ENCODE peak calls at places on chromosome 21, in four cellular contexts. R is left ventricle myocardium inferior, A is A673, Z is fibroblast of mammary gland. C is an unnamed sample.

GRCh38 chr21:24290151-24290833 is 1317.0 kb downstream of the MRPL39 start:
- DNase-seq in R (no peak), A (no peak), Z (no peak), C (no peak)

GRCh38 chr21:14452031-14452778 is 69.3 kb upstream of the HSPA13 start:
- DNase-seq in R (no peak), A (no peak), Z (no peak), C (peak)

GRCh38 chr21:25506887-25507286 is 100.4 kb downstream of the MRPL39 start:
- DNase-seq in R (no peak), A (no peak), Z (peak), C (peak)

GRCh38 chr21:42581676-42582371 is 68.2 kb downstream of the SLC37A1 start:
- DNase-seq in R (no peak), A (no peak), Z (no peak), C (no peak)

GRCh38 chr21:19648376-19648775 is 1244.8 kb upstream of the TMPRSS15 start:
- DNase-seq in R (no peak), A (no peak), Z (no peak), C (no peak)

GRCh38 chr21:42527489-42528158 is 14.0 kb downstream of the SLC37A1 start:
- DNase-seq in R (no peak), A (no peak), Z (no peak), C (no peak)

GRCh38 chr21:29721964-29722363 is 217.8 kb downstream of the GRIK1 start:
- DNase-seq in R (no peak), A (no peak), Z (no peak), C (no peak)

GRCh38 chr21:35575280-35575915 is 484.9 kb downstream of the SETD4 start:
- DNase-seq in R (no peak), A (no peak), Z (peak), C (peak)

GRCh38 chr21:28126521-28127317 is 866.0 kb downstream of the LTN1 start:
- DNase-seq in R (no peak), A (no peak), Z (no peak), C (peak)

GRCh38 chr21:15029077-15029476 is 35.7 kb downstream of the NRIP1 start:
- DNase-seq in R (no peak), A (no peak), Z (no peak), C (no peak)

GRCh38 chr21:26966978-26967913 is at the start of gene ADAMTS5:
- DNase-seq in R (peak), A (peak), Z (peak), C (peak)

GRCh38 chr21:32597205-32597604 is 11.9 kb upstream of the TCP10L start:
- DNase-seq in R (no peak), A (peak), Z (peak), C (peak)

GRCh38 chr21:14270631-14271030 is 54.7 kb downstream of the RBM11 start:
- DNase-seq in R (no peak), A (no peak), Z (no peak), C (no peak)

GRCh38 chr21:35163381-35163780 is 114.3 kb upstream of the RUNX1 start:
- DNase-seq in R (no peak), A (no peak), Z (peak), C (no peak)

GRCh38 chr21:42833859-42834729 is 45.2 kb downstream of the WDR4 start:
- DNase-seq in R (no peak), A (no peak), Z (no peak), C (no peak)

GRCh38 chr21:33140288-33140687 is 70.3 kb downstream of the OLIG1 start:
- DNase-seq in R (no peak), A (no peak), Z (no peak), C (no peak)

GRCh38 chr21:29053011-29053553 is 20.4 kb downstream of the CCT8 start:
- DNase-seq in R (no peak), A (no peak), Z (no peak), C (no peak)

GRCh38 chr21:39885119-39885848 is 18.0 kb downstream of the PCP4 start:
- DNase-seq in R (peak), A (no peak), Z (no peak), C (no peak)

GRCh38 chr21:22791986-22792560 is 1793.9 kb downstream of the NCAM2 start:
- DNase-seq in R (no peak), A (peak), Z (peak), C (peak)

GRCh38 chr21:18493420-18493819 is 89.8 kb upstream of the TMPRSS15 start:
- DNase-seq in R (no peak), A (peak), Z (peak), C (peak)

GRCh38 chr21:25127811-25128210 is 479.5 kb downstream of the MRPL39 start:
- DNase-seq in R (no peak), A (no peak), Z (no peak), C (no peak)

GRCh38 chr21:32276671-32277070 is 2.2 kb downstream of the MIS18A start:
- DNase-seq in R (no peak), A (no peak), Z (no peak), C (no peak)

GRCh38 chr21:33219300-33219699 is 10.4 kb upstream of the IFNAR2 start:
- DNase-seq in R (no peak), A (no peak), Z (no peak), C (no peak)

GRCh38 chr21:35508389-35508888 is 459.3 kb upstream of the RUNX1 start:
- DNase-seq in R (peak), A (no peak), Z (peak), C (peak)

GRCh38 chr21:17607684-17608083 is 5.0 kb downstream of the BTG3 start:
- DNase-seq in R (no peak), A (no peak), Z (no peak), C (no peak)

GRCh38 chr21:27505516-27505915 is 538.6 kb upstream of the ADAMTS5 start:
- DNase-seq in R (no peak), A (no peak), Z (peak), C (peak)

GRCh38 chr21:43193651-43194302 is 25.0 kb downstream of the CRYAA start:
- DNase-seq in R (peak), A (no peak), Z (peak), C (peak)

GRCh38 chr21:29343517-29343916 is 44.8 kb downstream of the BACH1 start:
- DNase-seq in R (no peak), A (no peak), Z (peak), C (peak)

GRCh38 chr21:35488941-35489340 is 439.8 kb upstream of the RUNX1 start:
- DNase-seq in R (no peak), A (no peak), Z (no peak), C (no peak)

GRCh38 chr21:17911628-17912027 is 92.5 kb upstream of the C21orf91 start:
- DNase-seq in R (no peak), A (no peak), Z (peak), C (peak)

GRCh38 chr21:35367558-35367957 is 318.5 kb upstream of the RUNX1 start:
- DNase-seq in R (no peak), A (no peak), Z (no peak), C (no peak)

GRCh38 chr21:33425825-33426224 is 22.6 kb downstream of the IFNGR2 start:
- DNase-seq in R (no peak), A (no peak), Z (no peak), C (no peak)

GRCh38 chr21:17495680-17496079 is 17.2 kb upstream of the CXADR start:
- DNase-seq in R (no peak), A (no peak), Z (peak), C (peak)

GRCh38 chr21:26587621-26588260 is 14.7 kb upstream of the CYYR1 start:
- DNase-seq in R (no peak), A (peak), Z (peak), C (peak)

GRCh38 chr21:28445081-28445830 is 547.4 kb downstream of the LTN1 start:
- DNase-seq in R (no peak), A (no peak), Z (peak), C (peak)

GRCh38 chr21:32308696-32309095 is 10.0 kb downstream of the MRAP start:
- DNase-seq in R (no peak), A (no peak), Z (no peak), C (no peak)

GRCh38 chr21:24514081-24514733 is 1093.1 kb downstream of the MRPL39 start:
- DNase-seq in R (no peak), A (peak), Z (no peak), C (no peak)

DNA sequence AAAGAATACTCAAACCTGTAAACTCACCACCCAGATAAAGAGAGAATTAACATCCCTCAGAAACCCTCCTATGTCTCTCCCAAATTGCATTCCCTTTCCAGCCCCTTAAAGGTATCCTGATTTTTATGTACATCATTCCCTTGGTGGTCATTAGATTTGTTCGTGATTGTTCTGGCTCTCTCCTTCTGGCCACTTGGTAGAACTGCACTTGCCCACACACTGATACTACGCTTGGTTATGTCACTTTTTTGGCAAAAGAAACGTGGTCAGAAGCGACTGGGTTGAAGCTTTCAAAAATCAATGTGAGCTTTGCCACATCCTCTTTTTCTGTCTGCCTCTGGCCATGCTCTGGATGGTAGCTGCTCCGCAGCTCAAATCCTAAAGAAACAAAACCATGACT is 76.3 kb downstream of the KRTAP19-8 start:
- DNase-seq in R (no peak), A (no peak), Z (no peak), C (no peak)
- TF ChIP-seq CTCF in R (no peak), A (peak), Z (no peak), C (no peak)

GRCh38 chr21:41508415-41509205 is 652 bp upstream of the TMPRSS2 start:
- DNase-seq in R (no peak), A (no peak), Z (no peak), C (no peak)

GRCh38 chr21:41507521-41508414 is at the start of gene TMPRSS2:
- DNase-seq in R (no peak), A (no peak), Z (no peak), C (no peak)

GRCh38 chr21:41506005-41506404 is 2.0 kb downstream of the TMPRSS2 start:
- DNase-seq in R (no peak), A (no peak), Z (no peak), C (no peak)

GRCh38 chr21:41509206-41509496 is 1.2 kb upstream of the TMPRSS2 start:
- DNase-seq in R (no peak), A (no peak), Z (no peak), C (no peak)

GRCh38 chr21:41506526-41507520 is 1.1 kb downstream of the TMPRSS2 start:
- DNase-seq in R (no peak), A (no peak), Z (no peak), C (no peak)
- H3K4me3 ChIP-seq in R (peak), A (no peak), Z (no peak), C (no peak)

GRCh38 chr21:46093668-46094400 is 4.1 kb upstream of the COL6A2 start:
- DNase-seq in R (no peak), A (no peak), Z (no peak), C (no peak)

GRCh38 chr21:46092026-46092764 is 5.7 kb upstream of the COL6A2 start:
- DNase-seq in R (peak), A (no peak), Z (peak), C (peak)

GRCh38 chr21:46094401-46095105 is 3.4 kb upstream of the COL6A2 start:
- DNase-seq in R (no peak), A (no peak), Z (no peak), C (no peak)

GRCh38 chr21:46091631-46092025 is 6.3 kb upstream of the COL6A2 start:
- DNase-seq in R (no peak), A (no peak), Z (no peak), C (no peak)

DNA sequence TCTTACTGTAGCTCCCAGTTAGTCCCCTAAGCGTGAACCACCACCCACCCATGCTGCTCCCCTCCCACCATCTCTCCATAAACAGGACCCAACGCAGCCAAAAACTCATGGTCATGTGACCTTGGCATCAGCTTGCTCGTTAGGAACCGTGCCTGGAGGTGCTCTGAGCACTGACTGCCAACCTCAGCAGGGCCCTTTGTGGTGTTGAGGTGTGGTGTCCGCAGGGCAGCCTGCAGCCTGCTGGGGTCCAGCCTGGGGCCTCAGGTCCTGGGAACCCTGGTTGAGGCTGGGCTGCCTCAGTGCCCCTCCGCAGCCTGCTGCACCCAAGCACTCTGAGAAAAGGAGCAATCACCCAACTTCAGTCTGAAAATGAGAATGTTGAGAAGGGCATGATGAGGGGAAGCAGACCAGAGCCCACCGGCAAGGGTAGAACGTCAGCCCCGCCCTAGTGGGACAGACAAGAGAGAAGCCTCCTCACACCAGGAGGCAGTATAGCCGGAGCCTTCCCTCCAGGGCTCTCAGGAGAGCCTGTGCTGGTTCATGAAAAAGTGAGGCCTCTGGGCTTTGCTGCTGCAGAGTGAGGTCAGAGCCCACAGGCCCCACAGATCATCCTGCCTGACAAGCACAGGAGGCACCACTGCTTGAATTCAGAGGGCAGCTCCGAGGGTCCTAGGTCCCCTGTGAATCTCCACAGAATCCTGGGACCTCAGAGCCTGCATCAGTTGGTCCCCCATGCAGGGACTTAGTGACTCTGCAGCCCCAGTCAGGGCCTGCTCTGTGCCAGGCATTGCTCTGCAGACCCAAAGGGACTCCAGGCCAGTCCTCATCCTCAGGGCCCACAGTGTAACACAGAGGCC is 4.9 kb upstream of the COL6A2 start:
- DNase-seq in R (no peak), A (no peak), Z (peak), C (no peak)
- TF ChIP-seq CTCF in R (no peak), A (no peak), Z (peak), C (peak)

GRCh38 chr21:16115461-16115860 is 385.7 kb downstream of the USP25 start:
- DNase-seq in R (no peak), A (no peak), Z (no peak), C (no peak)

GRCh38 chr21:16116067-16116466 is 386.3 kb downstream of the USP25 start:
- DNase-seq in R (no peak), A (no peak), Z (no peak), C (no peak)

GRCh38 chr21:16117331-16117730 is 387.5 kb downstream of the USP25 start:
- DNase-seq in R (no peak), A (no peak), Z (peak), C (no peak)

GRCh38 chr21:16116798-16117197 is 387.0 kb downstream of the USP25 start:
- DNase-seq in R (no peak), A (no peak), Z (peak), C (peak)

DNA sequence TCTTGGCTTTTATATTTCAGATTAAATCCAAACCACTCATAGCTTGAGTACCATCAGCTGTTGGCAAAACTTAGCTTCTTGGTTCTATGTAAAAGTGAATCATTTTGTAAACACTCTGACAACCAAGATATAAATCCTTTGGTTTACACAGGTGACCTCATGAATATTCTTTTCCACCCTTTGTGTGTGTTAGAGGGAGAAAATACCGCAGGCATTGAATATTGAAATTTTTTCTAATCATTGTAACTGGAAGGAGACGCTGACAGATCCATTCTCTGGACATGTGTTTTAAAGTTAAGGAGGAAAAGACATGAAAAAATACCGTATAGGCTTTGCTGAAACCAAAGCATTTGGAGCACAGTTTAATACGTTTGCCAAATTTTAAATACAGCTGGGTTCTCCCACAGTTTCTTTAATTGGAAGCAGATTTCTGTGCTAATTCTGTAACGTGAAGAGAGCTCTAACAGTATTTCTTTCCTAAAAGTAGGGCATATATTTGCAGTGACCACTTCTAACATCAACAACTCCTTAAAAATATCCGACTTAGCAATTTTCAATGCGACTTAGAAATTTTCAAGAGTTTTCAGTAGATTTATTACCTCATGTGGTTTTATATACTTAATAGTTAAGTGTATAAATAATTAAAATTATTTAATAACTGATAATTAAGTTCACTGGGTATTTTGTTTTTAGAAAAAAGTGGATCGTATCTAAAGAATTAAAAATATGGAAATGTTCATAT is 388.2 kb downstream of the USP25 start:
- DNase-seq in R (no peak), A (no peak), Z (peak), C (peak)
- H3K4me3 ChIP-seq in R (peak), A (no peak), Z (no peak), C (peak)

GRCh38 chr21:36678538-36678937 is 20.4 kb upstream of the SIM2 start:
- DNase-seq in R (no peak), A (no peak), Z (no peak), C (no peak)
- TF ChIP-seq CTCF in R (no peak), A (no peak), Z (no peak), C (no peak)

DNA sequence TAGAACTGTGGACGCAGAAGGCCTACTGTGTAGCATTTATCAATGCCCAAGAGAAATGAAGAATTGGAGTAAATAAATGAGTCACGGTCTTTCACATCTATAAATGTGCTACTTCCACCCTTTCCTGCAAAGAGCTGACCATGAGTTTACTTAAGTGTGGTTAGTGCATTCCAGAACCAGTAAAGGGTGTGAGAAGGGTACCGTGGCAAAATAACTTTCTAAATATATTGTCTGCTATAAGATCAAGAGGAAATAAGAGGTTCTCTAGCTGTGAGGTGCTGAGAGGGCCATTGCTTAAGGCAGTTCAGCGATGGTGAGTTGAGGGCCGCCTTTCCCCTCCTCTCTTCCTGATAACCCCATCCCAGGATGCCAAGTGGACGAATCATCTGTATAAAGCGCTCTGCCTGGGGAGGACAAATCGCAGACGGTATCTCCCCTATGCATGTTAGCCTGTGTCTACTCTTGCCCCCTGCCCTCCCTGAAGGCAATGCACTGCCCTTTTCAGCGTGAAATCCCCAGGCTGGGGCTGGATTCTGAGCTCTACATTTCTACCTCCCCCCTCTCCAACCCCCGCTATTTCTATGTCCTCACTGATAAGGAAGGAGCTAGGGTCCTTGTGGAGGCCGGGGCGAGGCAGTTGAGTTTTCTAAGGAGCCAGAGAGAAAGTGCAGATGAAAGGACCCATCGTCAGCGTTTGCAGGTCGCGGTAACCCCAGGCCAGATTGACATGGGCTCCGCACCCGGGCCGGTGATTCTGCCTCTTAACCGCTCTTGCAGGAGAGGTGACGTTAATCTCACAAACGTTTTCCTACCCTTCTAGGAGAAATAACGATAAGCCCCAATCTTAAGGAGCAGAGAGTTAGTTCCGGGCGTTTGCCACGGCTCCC is 1.5 kb upstream of the NCAM2 start:
- DNase-seq in R (no peak), A (no peak), Z (no peak), C (no peak)
- H3K4me3 ChIP-seq in R (peak), A (no peak), Z (no peak), C (no peak)

GRCh38 chr21:37462087-37462861 is 95.7 kb downstream of the DYRK1A start:
- DNase-seq in R (no peak), A (no peak), Z (no peak), C (no peak)

GRCh38 chr21:37458669-37459276 is 92.2 kb downstream of the DYRK1A start:
- DNase-seq in R (no peak), A (no peak), Z (no peak), C (no peak)

GRCh38 chr21:37461494-37461893 is 94.9 kb downstream of the DYRK1A start:
- DNase-seq in R (no peak), A (no peak), Z (no peak), C (peak)

GRCh38 chr21:37459575-37459974 is 93.0 kb downstream of the DYRK1A start:
- DNase-seq in R (no peak), A (no peak), Z (peak), C (no peak)

GRCh38 chr21:37460196-37460595 is 93.6 kb downstream of the DYRK1A start:
- DNase-seq in R (no peak), A (peak), Z (no peak), C (no peak)
- TF ChIP-seq CTCF in R (no peak), A (peak), Z (peak), C (no peak)